ENCODE peak calls at places on chromosomes 12 and 14, in ten cellular contexts. One of them, this sample, is unnamed.

GRCh38 chr14:83559721-83560120 is 1970.2 kb upstream of the FLRT2 start:
- DNase-seq in GM12865: no peak
- DNase-seq in choroid plexus epithelial cell: peak; percentile 93
- DNase-seq in cardiac muscle cell: no peak
- DNase-seq in epithelial cell of esophagus: no peak
- DNase-seq in A673: no peak
- DNase-seq in Panc1: no peak
- DNase-seq in stomach: no peak
- DNase-seq in fibroblast of lung: peak; percentile 43
- DNase-seq in right lobe of liver: no peak
- DNase-seq in this sample: no peak

GRCh38 chr14:99737451-99737951 is 53.4 kb downstream of the CYP46A1 start:
- DNase-seq in GM12865: no peak
- DNase-seq in choroid plexus epithelial cell: no peak
- DNase-seq in cardiac muscle cell: no peak
- DNase-seq in epithelial cell of esophagus: peak; percentile 50
- DNase-seq in A673: no peak
- DNase-seq in Panc1: no peak
- DNase-seq in stomach: peak; percentile 78
- DNase-seq in fibroblast of lung: no peak
- DNase-seq in right lobe of liver: peak; percentile 60
- DNase-seq in this sample: peak; percentile 87

GRCh38 chr12:30181334-30181733 is 397.6 kb upstream of the TMTC1 start:
- DNase-seq in GM12865: no peak
- DNase-seq in choroid plexus epithelial cell: no peak
- DNase-seq in cardiac muscle cell: no peak
- DNase-seq in epithelial cell of esophagus: no peak
- DNase-seq in A673: no peak
- DNase-seq in Panc1: no peak
- DNase-seq in stomach: no peak
- DNase-seq in fibroblast of lung: no peak
- DNase-seq in right lobe of liver: no peak
- DNase-seq in this sample: no peak

GRCh38 chr12:11794311-11794710 is 144.8 kb downstream of the ETV6 start:
- DNase-seq in GM12865: no peak
- DNase-seq in choroid plexus epithelial cell: no peak
- DNase-seq in cardiac muscle cell: no peak
- DNase-seq in epithelial cell of esophagus: no peak
- DNase-seq in A673: no peak
- DNase-seq in Panc1: no peak
- DNase-seq in stomach: no peak
- DNase-seq in fibroblast of lung: no peak
- DNase-seq in right lobe of liver: no peak
- DNase-seq in this sample: no peak

GRCh38 chr12:15532364-15532977 is 210.2 kb downstream of the PTPRO start:
- DNase-seq in GM12865: peak; percentile 66
- DNase-seq in choroid plexus epithelial cell: peak; percentile 92
- DNase-seq in cardiac muscle cell: peak; percentile 83
- DNase-seq in epithelial cell of esophagus: peak; percentile 78
- DNase-seq in A673: peak; percentile 84
- DNase-seq in Panc1: no peak
- DNase-seq in stomach: no peak
- DNase-seq in fibroblast of lung: peak; percentile 79
- DNase-seq in right lobe of liver: no peak
- DNase-seq in this sample: no peak

GRCh38 chr14:100979079-100979478 is 75.6 kb upstream of the RTL1 start:
- DNase-seq in GM12865: no peak
- DNase-seq in choroid plexus epithelial cell: peak; percentile 15
- DNase-seq in cardiac muscle cell: no peak
- DNase-seq in epithelial cell of esophagus: no peak
- DNase-seq in A673: no peak
- DNase-seq in Panc1: no peak
- DNase-seq in stomach: no peak
- DNase-seq in fibroblast of lung: no peak
- DNase-seq in right lobe of liver: no peak
- DNase-seq in this sample: no peak

GRCh38 chr14:59159169-59159568 is 29.3 kb upstream of the DAAM1 start:
- DNase-seq in GM12865: no peak
- DNase-seq in choroid plexus epithelial cell: peak; percentile 64
- DNase-seq in cardiac muscle cell: no peak
- DNase-seq in epithelial cell of esophagus: no peak
- DNase-seq in A673: no peak
- DNase-seq in Panc1: no peak
- DNase-seq in stomach: no peak
- DNase-seq in fibroblast of lung: peak; percentile 61
- DNase-seq in right lobe of liver: no peak
- DNase-seq in this sample: no peak

GRCh38 chr12:50765325-50765911 is 1.5 kb downstream of the ATF1 start:
- DNase-seq in GM12865: peak; percentile 76
- DNase-seq in choroid plexus epithelial cell: peak; percentile 69
- DNase-seq in cardiac muscle cell: peak; percentile 50
- DNase-seq in epithelial cell of esophagus: peak; percentile 76
- DNase-seq in A673: peak; percentile 60
- DNase-seq in Panc1: peak; percentile 75
- DNase-seq in stomach: peak; percentile 34
- DNase-seq in fibroblast of lung: peak; percentile 66
- DNase-seq in right lobe of liver: no peak
- DNase-seq in this sample: no peak

GRCh38 chr14:34098985-34099349 is 148.1 kb upstream of the EGLN3 start:
- DNase-seq in GM12865: no peak
- DNase-seq in choroid plexus epithelial cell: no peak
- DNase-seq in cardiac muscle cell: no peak
- DNase-seq in epithelial cell of esophagus: no peak
- DNase-seq in A673: no peak
- DNase-seq in Panc1: no peak
- DNase-seq in stomach: no peak
- DNase-seq in fibroblast of lung: no peak
- DNase-seq in right lobe of liver: no peak
- DNase-seq in this sample: no peak
- TF ChIP-seq CTCF in GM12865: no peak
- TF ChIP-seq CTCF in choroid plexus epithelial cell: no peak
- TF ChIP-seq CTCF in cardiac muscle cell: no peak
- TF ChIP-seq CTCF in epithelial cell of esophagus: no peak
- TF ChIP-seq CTCF in A673: no peak
- TF ChIP-seq CTCF in Panc1: peak; percentile 34
- TF ChIP-seq CTCF in stomach: no peak
- TF ChIP-seq CTCF in fibroblast of lung: no peak
- TF ChIP-seq CTCF in right lobe of liver: no peak
- TF ChIP-seq CTCF in this sample: peak; percentile 0

GRCh38 chr12:25583545-25583944 is 30.5 kb upstream of the LMNTD1 start:
- DNase-seq in GM12865: no peak
- DNase-seq in choroid plexus epithelial cell: peak; percentile 78
- DNase-seq in cardiac muscle cell: peak; percentile 81
- DNase-seq in epithelial cell of esophagus: peak; percentile 39
- DNase-seq in A673: peak; percentile 25
- DNase-seq in Panc1: no peak
- DNase-seq in stomach: no peak
- DNase-seq in fibroblast of lung: peak; percentile 44
- DNase-seq in right lobe of liver: no peak
- DNase-seq in this sample: no peak

GRCh38 chr12:25585021-25585523 is 32.0 kb upstream of the LMNTD1 start:
- DNase-seq in GM12865: no peak
- DNase-seq in choroid plexus epithelial cell: peak; percentile 99
- DNase-seq in cardiac muscle cell: peak; percentile 96
- DNase-seq in epithelial cell of esophagus: peak; percentile 88
- DNase-seq in A673: peak; percentile 12
- DNase-seq in Panc1: no peak
- DNase-seq in stomach: no peak
- DNase-seq in fibroblast of lung: peak; percentile 83
- DNase-seq in right lobe of liver: no peak
- DNase-seq in this sample: no peak

GRCh38 chr12:25587346-25587745 is 34.3 kb upstream of the LMNTD1 start:
- DNase-seq in GM12865: no peak
- DNase-seq in choroid plexus epithelial cell: no peak
- DNase-seq in cardiac muscle cell: no peak
- DNase-seq in epithelial cell of esophagus: no peak
- DNase-seq in A673: no peak
- DNase-seq in Panc1: no peak
- DNase-seq in stomach: no peak
- DNase-seq in fibroblast of lung: no peak
- DNase-seq in right lobe of liver: no peak
- DNase-seq in this sample: no peak

GRCh38 chr12:25590021-25590721 is 37.1 kb upstream of the LMNTD1 start:
- DNase-seq in GM12865: no peak
- DNase-seq in choroid plexus epithelial cell: no peak
- DNase-seq in cardiac muscle cell: no peak
- DNase-seq in epithelial cell of esophagus: no peak
- DNase-seq in A673: no peak
- DNase-seq in Panc1: no peak
- DNase-seq in stomach: no peak
- DNase-seq in fibroblast of lung: no peak
- DNase-seq in right lobe of liver: no peak
- DNase-seq in this sample: no peak

DNA sequence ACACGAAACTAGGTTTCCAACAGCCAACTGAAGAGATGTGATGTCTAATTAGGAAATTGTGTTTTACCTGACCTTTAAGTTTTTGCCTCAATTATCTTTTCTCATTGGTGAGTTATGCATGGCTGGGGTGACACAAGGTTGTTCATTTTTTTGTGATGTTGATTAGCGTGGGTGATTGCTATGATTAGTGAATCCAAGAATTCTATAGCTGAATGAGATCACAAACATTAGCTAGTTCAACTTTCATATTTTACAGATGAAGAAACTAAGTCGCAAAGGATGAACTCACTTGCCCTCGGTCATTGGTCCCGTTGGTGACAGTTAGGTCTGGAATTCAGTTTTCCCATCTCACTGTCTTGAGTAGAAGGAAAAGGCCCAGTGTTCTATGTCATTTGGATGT is 32.6 kb upstream of the LMNTD1 start:
- DNase-seq in GM12865: no peak
- DNase-seq in choroid plexus epithelial cell: no peak
- DNase-seq in cardiac muscle cell: no peak
- DNase-seq in epithelial cell of esophagus: peak; percentile 69
- DNase-seq in A673: no peak
- DNase-seq in Panc1: no peak
- DNase-seq in stomach: no peak
- DNase-seq in fibroblast of lung: no peak
- DNase-seq in right lobe of liver: no peak
- DNase-seq in this sample: no peak
- TF ChIP-seq CTCF in GM12865: no peak
- TF ChIP-seq CTCF in choroid plexus epithelial cell: no peak
- TF ChIP-seq CTCF in cardiac muscle cell: no peak
- TF ChIP-seq CTCF in epithelial cell of esophagus: no peak
- TF ChIP-seq CTCF in A673: no peak
- TF ChIP-seq CTCF in Panc1: no peak
- TF ChIP-seq CTCF in stomach: no peak
- TF ChIP-seq CTCF in fibroblast of lung: no peak
- TF ChIP-seq CTCF in right lobe of liver: no peak
- TF ChIP-seq CTCF in this sample: no peak

GRCh38 chr12:124390442-124391116 is 95.7 kb downstream of the RFLNA start:
- DNase-seq in GM12865: peak; percentile 55
- DNase-seq in choroid plexus epithelial cell: peak; percentile 86
- DNase-seq in cardiac muscle cell: peak; percentile 82
- DNase-seq in epithelial cell of esophagus: peak; percentile 78
- DNase-seq in A673: no peak
- DNase-seq in Panc1: no peak
- DNase-seq in stomach: peak; percentile 59
- DNase-seq in fibroblast of lung: peak; percentile 74
- DNase-seq in right lobe of liver: no peak
- DNase-seq in this sample: no peak

GRCh38 chr12:124388038-124388676 is 93.3 kb downstream of the RFLNA start:
- DNase-seq in GM12865: no peak
- DNase-seq in choroid plexus epithelial cell: no peak
- DNase-seq in cardiac muscle cell: no peak
- DNase-seq in epithelial cell of esophagus: no peak
- DNase-seq in A673: no peak
- DNase-seq in Panc1: no peak
- DNase-seq in stomach: no peak
- DNase-seq in fibroblast of lung: no peak
- DNase-seq in right lobe of liver: no peak
- DNase-seq in this sample: no peak

GRCh38 chr12:124391340-124392261 is 96.7 kb downstream of the RFLNA start:
- DNase-seq in GM12865: peak; percentile 71
- DNase-seq in choroid plexus epithelial cell: peak; percentile 64
- DNase-seq in cardiac muscle cell: no peak
- DNase-seq in epithelial cell of esophagus: peak; percentile 83
- DNase-seq in A673: no peak
- DNase-seq in Panc1: no peak
- DNase-seq in stomach: peak; percentile 55
- DNase-seq in fibroblast of lung: no peak
- DNase-seq in right lobe of liver: peak; percentile 77
- DNase-seq in this sample: no peak

GRCh38 chr12:124388679-124389536 is 94.0 kb downstream of the RFLNA start:
- DNase-seq in GM12865: peak; percentile 31
- DNase-seq in choroid plexus epithelial cell: peak; percentile 94
- DNase-seq in cardiac muscle cell: peak; percentile 94
- DNase-seq in epithelial cell of esophagus: peak; percentile 86
- DNase-seq in A673: peak; percentile 79
- DNase-seq in Panc1: no peak
- DNase-seq in stomach: peak; percentile 91
- DNase-seq in fibroblast of lung: peak; percentile 88
- DNase-seq in right lobe of liver: peak; percentile 93
- DNase-seq in this sample: no peak

DNA sequence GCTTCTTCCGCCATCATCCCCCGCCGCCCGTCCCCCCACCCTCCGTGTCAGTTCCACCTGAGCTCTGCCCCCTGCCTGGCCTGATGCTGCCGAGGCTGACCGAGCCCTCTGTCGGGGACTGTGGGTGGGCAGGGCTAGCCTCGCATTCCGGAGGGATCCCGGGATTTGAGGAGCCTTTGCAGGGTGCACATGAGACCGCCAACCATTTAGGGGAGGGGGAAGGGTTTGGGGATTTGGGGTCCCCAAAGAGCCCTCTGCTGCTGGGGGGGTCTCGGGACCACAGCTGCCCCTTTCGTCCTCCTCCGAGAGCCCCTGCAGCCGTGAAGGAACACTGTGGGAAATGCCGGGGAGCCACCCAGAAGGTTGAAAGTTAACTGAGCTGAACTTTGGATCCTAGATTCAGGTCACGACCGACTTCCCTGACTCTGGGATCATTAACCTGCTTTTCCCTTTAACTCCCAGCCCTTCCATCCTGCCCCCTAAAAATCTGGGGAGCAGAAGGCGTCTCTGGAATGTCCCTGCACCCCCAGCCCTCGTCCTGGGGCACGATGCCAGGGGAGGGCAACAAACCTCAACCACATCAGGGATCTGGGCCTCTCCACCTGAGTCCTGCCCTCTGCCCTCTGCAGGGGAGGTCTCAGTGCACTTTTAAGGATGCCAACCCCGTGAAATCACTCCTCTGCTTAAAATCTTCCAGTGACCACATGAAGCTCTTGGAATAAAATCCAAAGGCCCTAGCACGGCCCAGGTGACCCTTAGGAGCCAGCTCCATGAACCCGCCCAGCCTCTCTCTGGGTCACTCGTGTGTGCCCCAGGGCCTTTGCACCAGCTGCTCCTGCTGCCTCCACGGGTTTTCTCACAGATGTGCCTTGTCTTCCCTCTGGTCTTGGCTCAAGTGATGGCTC is 94.9 kb downstream of the RFLNA start:
- DNase-seq in GM12865: no peak
- DNase-seq in choroid plexus epithelial cell: no peak
- DNase-seq in cardiac muscle cell: no peak
- DNase-seq in epithelial cell of esophagus: no peak
- DNase-seq in A673: no peak
- DNase-seq in Panc1: no peak
- DNase-seq in stomach: no peak
- DNase-seq in fibroblast of lung: no peak
- DNase-seq in right lobe of liver: no peak
- DNase-seq in this sample: no peak
- TF ChIP-seq CTCF in GM12865: no peak
- TF ChIP-seq CTCF in choroid plexus epithelial cell: peak; percentile 1
- TF ChIP-seq CTCF in cardiac muscle cell: no peak
- TF ChIP-seq CTCF in epithelial cell of esophagus: no peak
- TF ChIP-seq CTCF in A673: no peak
- TF ChIP-seq CTCF in Panc1: no peak
- TF ChIP-seq CTCF in stomach: no peak
- TF ChIP-seq CTCF in fibroblast of lung: no peak
- TF ChIP-seq CTCF in right lobe of liver: no peak
- TF ChIP-seq CTCF in this sample: no peak

GRCh38 chr12:121916719-121917118 is 1.7 kb upstream of the CFAP251 start:
- DNase-seq in GM12865: peak; percentile 27
- DNase-seq in choroid plexus epithelial cell: peak; percentile 78
- DNase-seq in cardiac muscle cell: peak; percentile 62
- DNase-seq in epithelial cell of esophagus: peak; percentile 54
- DNase-seq in A673: peak; percentile 72
- DNase-seq in Panc1: no peak
- DNase-seq in stomach: no peak
- DNase-seq in fibroblast of lung: peak; percentile 66
- DNase-seq in right lobe of liver: no peak
- DNase-seq in this sample: no peak
- TF ChIP-seq CTCF in GM12865: peak; percentile 20
- TF ChIP-seq CTCF in choroid plexus epithelial cell: peak; percentile 73
- TF ChIP-seq CTCF in cardiac muscle cell: peak; percentile 44
- TF ChIP-seq CTCF in epithelial cell of esophagus: peak; percentile 46
- TF ChIP-seq CTCF in A673: peak; percentile 50
- TF ChIP-seq CTCF in Panc1: no peak
- TF ChIP-seq CTCF in stomach: no peak
- TF ChIP-seq CTCF in fibroblast of lung: peak; percentile 59
- TF ChIP-seq CTCF in right lobe of liver: no peak
- TF ChIP-seq CTCF in this sample: peak; percentile 67

This sample was measured in chondrocyte.